ENCODE peak calls at places on chromosomes 3 and 15, in ten cellular contexts. O, F, Q, D, N, J, K, M, P and I are unnamed samples.

GRCh38 chr15:91456251-91456718 is 356.2 kb downstream of the SV2B start:
- DNase-seq in D (no peak), K (peak), N (peak), P (no peak), O (no peak), M (no peak), Q (peak), J (peak), F (no peak), I (no peak)

GRCh38 chr15:71733122-71733521 is 77.2 kb upstream of the NR2E3 start:
- DNase-seq in D (no peak), O (no peak), N (no peak), J (no peak), F (no peak), K (no peak), Q (no peak), M (no peak), P (no peak), I (no peak)

GRCh38 chr3:155070932-155071387 is 9.2 kb upstream of the MME start:
- DNase-seq in K (peak), P (no peak), N (no peak), D (no peak), O (no peak), F (no peak), M (no peak), J (peak), Q (peak), I (no peak)

GRCh38 chr3:148880681-148881080 is 15.6 kb downstream of the CPA3 start:
- DNase-seq in F (no peak), Q (no peak), J (no peak), K (no peak), M (no peak), P (no peak), N (no peak), O (no peak), D (no peak), I (no peak)

GRCh38 chr3:58556001-58556400 is 19.0 kb upstream of the ACOX2 start:
- DNase-seq in P (no peak), K (no peak), M (no peak), F (no peak), D (no peak), O (no peak), J (no peak), Q (no peak), N (no peak), I (no peak)

GRCh38 chr3:161854232-161854771 is 357.7 kb downstream of the OTOL1 start:
- DNase-seq in K (no peak), Q (peak), J (peak), P (no peak), D (peak), F (no peak), N (no peak), O (no peak), M (no peak), I (no peak)

GRCh38 chr3:138441742-138442141 is 7.3 kb downstream of the ESYT3 start:
- DNase-seq in J (no peak), P (no peak), O (no peak), K (peak), D (no peak), Q (peak), M (no peak), F (no peak), N (no peak), I (no peak)

GRCh38 chr15:38460543-38460942 is 6.6 kb downstream of the FAM98B start:
- DNase-seq in O (no peak), K (no peak), D (no peak), P (no peak), F (no peak), M (no peak), N (no peak), Q (no peak), J (no peak), I (no peak)

GRCh38 chr3:12222765-12223485 is 64.2 kb upstream of the TIMP4 start:
- DNase-seq in O (no peak), J (peak), K (no peak), F (no peak), P (no peak), M (no peak), N (no peak), Q (peak), D (no peak), I (no peak)

GRCh38 chr15:48005921-48006541 is 114.8 kb upstream of the SLC24A5 start:
- DNase-seq in P (no peak), F (no peak), K (no peak), N (no peak), D (peak), M (peak), Q (no peak), J (no peak), O (no peak), I (peak)

GRCh38 chr15:41047474-41047873 is 68.6 kb downstream of the INO80 start:
- DNase-seq in O (no peak), F (no peak), P (no peak), J (no peak), N (no peak), M (no peak), D (no peak), K (no peak), Q (no peak), I (no peak)
- H3K27ac ChIP-seq in O (no peak), F (no peak), P (no peak), J (no peak), N (no peak), M (no peak), D (peak), K (no peak), Q (no peak), I (no peak)

GRCh38 chr3:10319804-10320203 is 1.1 kb downstream of the SEC13 start:
- DNase-seq in K (no peak), O (no peak), M (no peak), F (no peak), P (no peak), J (no peak), D (no peak), N (no peak), Q (peak), I (no peak)

GRCh38 chr3:10319251-10319650 is 1.7 kb downstream of the SEC13 start:
- DNase-seq in Q (no peak), J (no peak), N (no peak), K (no peak), P (no peak), M (no peak), F (no peak), O (no peak), D (no peak), I (no peak)

GRCh38 chr3:10320320-10320677 is 613 bp downstream of the SEC13 start:
- DNase-seq in P (no peak), D (no peak), F (no peak), J (peak), O (no peak), K (peak), Q (no peak), N (no peak), M (no peak), I (no peak)

GRCh38 chr3:10322355-10322715 is 1.4 kb upstream of the SEC13 start:
- DNase-seq in D (no peak), K (peak), F (no peak), P (no peak), O (no peak), M (no peak), N (no peak), J (peak), Q (no peak), I (no peak)

GRCh38 chr3:10321630-10322354 is 880 bp upstream of the SEC13 start:
- DNase-seq in O (no peak), F (no peak), P (no peak), D (no peak), Q (no peak), J (no peak), N (no peak), M (no peak), K (no peak), I (no peak)
- H3K4me3 ChIP-seq in O (no peak), F (peak), P (peak), D (peak), Q (no peak), J (no peak), N (no peak), M (no peak), K (no peak), I (peak)

GRCh38 chr3:43707266-43707665 is 16.5 kb downstream of the ABHD5 start:
- DNase-seq in P (no peak), K (no peak), D (no peak), N (no peak), O (no peak), J (peak), F (no peak), Q (peak), M (no peak), I (no peak)
- H3K27ac ChIP-seq in P (no peak), K (no peak), D (no peak), N (peak), O (no peak), J (no peak), F (no peak), Q (peak), M (no peak), I (no peak)

GRCh38 chr3:186931487-186932280 is 1.4 kb downstream of the ST6GAL1 start:
- DNase-seq in F (no peak), M (peak), Q (peak), D (peak), N (no peak), J (peak), P (peak), O (peak), K (peak), I (no peak)

GRCh38 chr3:186929186-186929585 is 1.1 kb upstream of the ST6GAL1 start:
- DNase-seq in K (no peak), O (no peak), F (no peak), D (no peak), N (no peak), P (no peak), J (peak), M (no peak), Q (no peak), I (no peak)

GRCh38 chr3:186930639-186931486 is 537 bp downstream of the ST6GAL1 start:
- DNase-seq in Q (peak), J (peak), P (peak), F (peak), M (peak), N (no peak), D (peak), O (peak), K (peak), I (no peak)

GRCh38 chr3:186930143-186930638 is at the start of gene ST6GAL1:
- DNase-seq in J (peak), N (no peak), M (peak), Q (peak), F (peak), O (peak), K (peak), D (peak), P (peak), I (peak)

GRCh38 chr3:186929676-186930075 is 650 bp upstream of the ST6GAL1 start:
- DNase-seq in D (no peak), O (no peak), J (no peak), Q (no peak), M (no peak), P (no peak), K (no peak), N (no peak), F (no peak), I (no peak)
- H3K4me3 ChIP-seq in D (peak), O (peak), J (no peak), Q (peak), M (no peak), P (peak), K (no peak), N (no peak), F (peak), I (peak)

DNA sequence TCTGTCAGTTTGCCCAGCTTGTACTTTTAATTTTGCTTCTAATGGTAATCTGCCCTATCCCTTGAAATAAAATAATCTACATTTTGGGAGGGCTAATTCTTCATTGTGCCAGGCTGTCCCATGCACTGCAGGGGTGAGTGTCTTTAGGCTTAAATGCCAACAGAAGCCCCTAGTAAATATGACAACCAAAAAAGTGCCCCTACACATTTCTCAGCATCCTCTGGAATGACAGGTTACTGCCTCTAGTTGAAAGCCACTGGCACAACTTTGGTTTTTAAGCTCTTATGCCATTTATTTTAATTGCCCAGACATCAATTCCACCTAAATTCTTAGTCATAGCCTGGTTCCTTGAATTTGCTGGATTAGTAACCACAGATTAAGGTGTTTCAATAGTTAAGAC is 3.4 kb downstream of the EPM2AIP1 start:
- DNase-seq in K (no peak), N (no peak), M (no peak), P (no peak), F (no peak), D (no peak), J (no peak), O (no peak), Q (no peak), I (no peak)
- H3K27ac ChIP-seq in K (no peak), N (no peak), M (no peak), P (peak), F (peak), D (peak), J (no peak), O (peak), Q (no peak), I (no peak)

DNA sequence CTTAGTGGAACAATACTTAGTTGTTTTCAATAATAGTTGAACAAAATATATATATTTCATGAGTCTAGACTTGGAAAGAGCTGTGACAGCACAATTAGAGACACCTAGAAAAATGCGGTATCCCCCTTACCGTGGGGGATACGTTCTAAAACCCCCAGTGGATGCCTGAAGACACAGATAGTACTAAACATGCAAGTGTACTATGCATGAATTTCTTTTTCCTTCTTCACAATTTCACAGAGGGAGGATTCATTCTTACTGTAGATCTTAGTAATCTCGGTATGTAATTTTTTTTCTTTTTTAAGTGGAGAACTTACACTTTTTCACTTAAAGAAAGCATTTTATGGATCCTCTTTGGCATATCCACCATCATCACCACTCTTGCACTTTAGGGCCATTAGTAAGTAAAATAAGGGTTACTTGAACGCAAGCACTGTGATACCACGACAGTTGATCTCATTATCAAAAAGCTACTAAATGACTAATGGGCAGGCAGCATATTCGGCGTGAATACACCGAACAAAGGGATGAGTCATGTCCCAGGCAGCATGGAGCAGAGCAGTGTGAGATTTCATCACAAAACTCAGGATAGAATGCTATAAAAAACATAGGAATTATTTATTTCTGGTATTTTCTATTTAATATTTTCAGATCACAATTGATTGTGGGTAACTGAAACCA is 72.3 kb upstream of the ZNF280D start:
- DNase-seq in N (no peak), M (no peak), O (peak), F (no peak), K (peak), Q (peak), P (no peak), J (peak), D (no peak), I (no peak)
- H3K4me3 ChIP-seq in N (no peak), M (no peak), O (no peak), F (peak), K (peak), Q (peak), P (no peak), J (peak), D (no peak), I (peak)

GRCh38 chr15:101114146-101114545 is 137.7 kb downstream of the CHSY1 start:
- DNase-seq in M (no peak), O (no peak), K (no peak), D (no peak), Q (no peak), F (no peak), J (no peak), P (no peak), N (no peak), I (no peak)

GRCh38 chr15:101110681-101111569 is 140.9 kb downstream of the CHSY1 start:
- DNase-seq in N (no peak), F (peak), K (no peak), D (no peak), P (no peak), M (no peak), J (no peak), Q (no peak), O (peak), I (no peak)

GRCh38 chr15:101111570-101112262 is 140.1 kb downstream of the CHSY1 start:
- DNase-seq in N (no peak), Q (no peak), M (no peak), K (no peak), P (no peak), D (no peak), O (no peak), J (no peak), F (no peak), I (no peak)

GRCh38 chr15:101113114-101114005 is 138.5 kb downstream of the CHSY1 start:
- DNase-seq in O (no peak), F (no peak), M (no peak), D (no peak), K (no peak), N (no peak), P (no peak), Q (no peak), J (no peak), I (no peak)

DNA sequence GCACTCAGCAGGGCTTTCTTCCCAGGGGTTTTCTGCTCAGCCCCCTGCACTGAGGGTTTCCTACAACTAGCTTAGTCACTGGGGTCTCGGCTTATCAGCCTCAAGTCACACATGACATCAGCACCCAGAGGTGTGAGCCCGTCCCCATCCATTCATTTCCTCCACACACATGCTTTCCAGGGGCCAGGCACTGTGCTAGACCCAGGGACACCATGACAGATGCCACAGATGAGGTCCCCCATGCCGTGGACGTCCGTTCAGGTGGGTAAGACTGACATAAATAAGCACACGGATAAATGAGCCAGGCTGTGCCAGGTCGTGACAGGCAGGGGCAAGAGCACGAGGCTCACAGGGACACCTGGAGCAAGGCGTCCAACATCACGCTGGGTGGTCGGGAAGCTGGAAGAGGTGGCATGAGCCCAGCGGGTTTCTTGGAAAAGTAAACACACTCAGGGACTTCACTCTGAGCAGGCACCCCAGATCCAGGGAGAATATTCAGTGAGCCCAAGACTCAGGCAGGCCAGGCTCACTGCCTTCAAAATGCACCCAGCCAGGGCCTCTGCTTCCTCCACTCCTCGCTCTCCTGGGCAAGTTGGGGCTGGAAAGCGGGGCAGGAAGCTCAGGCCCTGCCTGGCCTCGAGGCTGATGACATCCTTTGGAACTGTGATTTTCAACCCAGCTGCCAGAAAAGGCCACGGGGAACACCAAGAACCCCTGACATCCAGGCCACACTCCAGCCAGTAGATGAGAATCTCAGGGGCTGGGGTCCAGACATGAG is 139.3 kb downstream of the CHSY1 start:
- DNase-seq in K (no peak), J (peak), Q (no peak), N (peak), M (no peak), P (no peak), O (no peak), D (no peak), F (no peak), I (no peak)
- H3K27ac ChIP-seq in K (no peak), J (no peak), Q (no peak), N (peak), M (no peak), P (no peak), O (no peak), D (no peak), F (no peak), I (no peak)

GRCh38 chr3:73623316-73623715 is 1.4 kb downstream of the PDZRN3 start:
- DNase-seq in J (no peak), O (no peak), Q (peak), D (no peak), K (no peak), P (no peak), M (no peak), N (no peak), F (no peak), I (no peak)
- H3K4me3 ChIP-seq in J (no peak), O (peak), Q (peak), D (peak), K (no peak), P (no peak), M (no peak), N (no peak), F (peak), I (peak)

GRCh38 chr15:43194775-43195174 is 9.6 kb downstream of the CCNDBP1 start:
- DNase-seq in O (no peak), K (no peak), F (no peak), M (no peak), N (no peak), J (no peak), Q (peak), D (no peak), P (no peak), I (no peak)
- H3K27ac ChIP-seq in O (peak), K (no peak), F (peak), M (no peak), N (no peak), J (no peak), Q (no peak), D (no peak), P (no peak), I (no peak)